ENCODE peak calls at places on chromosomes 13 and 19, in ten cellular contexts. One of them, this sample, is unnamed. For H3K9me3, the result is how much of the 10 kb centered on the place peaks cover.

GRCh38 chr13:110379358-110379757 is 72.3 kb downstream of the COL4A2 start:
- DNase-seq in AG04450: no peak
- DNase-seq in pancreas: no peak
- DNase-seq in body of pancreas: no peak
- DNase-seq in PC-3: no peak
- DNase-seq in WERI-Rb-1: no peak
- DNase-seq in suprapubic skin: no peak
- DNase-seq in fibroblast of lung: no peak
- DNase-seq in HAP-1: no peak
- DNase-seq in adrenal gland: no peak
- DNase-seq in this sample: no peak

GRCh38 chr13:29925457-29925856 is 75.0 kb upstream of the UBL3 start:
- DNase-seq in AG04450: no peak
- DNase-seq in pancreas: peak
- DNase-seq in body of pancreas: peak
- DNase-seq in PC-3: peak
- DNase-seq in WERI-Rb-1: no peak
- DNase-seq in suprapubic skin: peak
- DNase-seq in fibroblast of lung: peak
- DNase-seq in HAP-1: no peak
- DNase-seq in adrenal gland: peak
- DNase-seq in this sample: no peak

GRCh38 chr13:49308977-49309408 is 61.3 kb downstream of the CDADC1 start:
- DNase-seq in AG04450: no peak
- DNase-seq in pancreas: peak
- DNase-seq in body of pancreas: peak
- DNase-seq in PC-3: no peak
- DNase-seq in WERI-Rb-1: no peak
- DNase-seq in suprapubic skin: no peak
- DNase-seq in fibroblast of lung: peak
- DNase-seq in HAP-1: no peak
- DNase-seq in adrenal gland: peak
- DNase-seq in this sample: no peak

GRCh38 chr13:99995503-99996176 is 14.1 kb downstream of the ZIC2 start:
- DNase-seq in AG04450: no peak
- DNase-seq in pancreas: no peak
- DNase-seq in body of pancreas: no peak
- DNase-seq in PC-3: no peak
- DNase-seq in WERI-Rb-1: no peak
- DNase-seq in suprapubic skin: no peak
- DNase-seq in fibroblast of lung: peak
- DNase-seq in HAP-1: no peak
- DNase-seq in adrenal gland: no peak
- DNase-seq in this sample: peak

GRCh38 chr19:5132698-5133651 is 164.1 kb downstream of the KDM4B start:
- DNase-seq in AG04450: no peak
- DNase-seq in pancreas: no peak
- DNase-seq in body of pancreas: no peak
- DNase-seq in PC-3: no peak
- DNase-seq in WERI-Rb-1: no peak
- DNase-seq in suprapubic skin: no peak
- DNase-seq in fibroblast of lung: no peak
- DNase-seq in HAP-1: no peak
- DNase-seq in adrenal gland: no peak
- DNase-seq in this sample: no peak

GRCh38 chr13:41864658-41865057 is 96.3 kb downstream of the VWA8 start:
- DNase-seq in AG04450: no peak
- DNase-seq in pancreas: no peak
- DNase-seq in body of pancreas: no peak
- DNase-seq in PC-3: no peak
- DNase-seq in WERI-Rb-1: no peak
- DNase-seq in suprapubic skin: no peak
- DNase-seq in fibroblast of lung: peak
- DNase-seq in HAP-1: no peak
- DNase-seq in adrenal gland: no peak
- DNase-seq in this sample: no peak

GRCh38 chr19:35120492-35120891 is 4.9 kb downstream of the FXYD3 start:
- DNase-seq in AG04450: no peak
- DNase-seq in pancreas: no peak
- DNase-seq in body of pancreas: peak
- DNase-seq in PC-3: peak
- DNase-seq in WERI-Rb-1: peak
- DNase-seq in suprapubic skin: no peak
- DNase-seq in fibroblast of lung: peak
- DNase-seq in HAP-1: no peak
- DNase-seq in adrenal gland: no peak
- DNase-seq in this sample: no peak

GRCh38 chr13:52847322-52847681 is 1.1 kb downstream of the PCDH8 start:
- DNase-seq in AG04450: no peak
- DNase-seq in pancreas: no peak
- DNase-seq in body of pancreas: no peak
- DNase-seq in PC-3: no peak
- DNase-seq in WERI-Rb-1: no peak
- DNase-seq in suprapubic skin: no peak
- DNase-seq in fibroblast of lung: no peak
- DNase-seq in HAP-1: no peak
- DNase-seq in adrenal gland: no peak
- DNase-seq in this sample: no peak

GRCh38 chr13:60679131-60679530 is 282.1 kb downstream of the TDRD3 start:
- DNase-seq in AG04450: no peak
- DNase-seq in pancreas: no peak
- DNase-seq in body of pancreas: no peak
- DNase-seq in PC-3: no peak
- DNase-seq in WERI-Rb-1: no peak
- DNase-seq in suprapubic skin: no peak
- DNase-seq in fibroblast of lung: no peak
- DNase-seq in HAP-1: no peak
- DNase-seq in adrenal gland: no peak
- DNase-seq in this sample: no peak

GRCh38 chr13:99384468-99384867 is 77.3 kb upstream of the GPR183 start:
- DNase-seq in AG04450: no peak
- DNase-seq in pancreas: no peak
- DNase-seq in body of pancreas: no peak
- DNase-seq in PC-3: no peak
- DNase-seq in WERI-Rb-1: no peak
- DNase-seq in suprapubic skin: no peak
- DNase-seq in fibroblast of lung: no peak
- DNase-seq in HAP-1: no peak
- DNase-seq in adrenal gland: no peak
- DNase-seq in this sample: peak

DNA sequence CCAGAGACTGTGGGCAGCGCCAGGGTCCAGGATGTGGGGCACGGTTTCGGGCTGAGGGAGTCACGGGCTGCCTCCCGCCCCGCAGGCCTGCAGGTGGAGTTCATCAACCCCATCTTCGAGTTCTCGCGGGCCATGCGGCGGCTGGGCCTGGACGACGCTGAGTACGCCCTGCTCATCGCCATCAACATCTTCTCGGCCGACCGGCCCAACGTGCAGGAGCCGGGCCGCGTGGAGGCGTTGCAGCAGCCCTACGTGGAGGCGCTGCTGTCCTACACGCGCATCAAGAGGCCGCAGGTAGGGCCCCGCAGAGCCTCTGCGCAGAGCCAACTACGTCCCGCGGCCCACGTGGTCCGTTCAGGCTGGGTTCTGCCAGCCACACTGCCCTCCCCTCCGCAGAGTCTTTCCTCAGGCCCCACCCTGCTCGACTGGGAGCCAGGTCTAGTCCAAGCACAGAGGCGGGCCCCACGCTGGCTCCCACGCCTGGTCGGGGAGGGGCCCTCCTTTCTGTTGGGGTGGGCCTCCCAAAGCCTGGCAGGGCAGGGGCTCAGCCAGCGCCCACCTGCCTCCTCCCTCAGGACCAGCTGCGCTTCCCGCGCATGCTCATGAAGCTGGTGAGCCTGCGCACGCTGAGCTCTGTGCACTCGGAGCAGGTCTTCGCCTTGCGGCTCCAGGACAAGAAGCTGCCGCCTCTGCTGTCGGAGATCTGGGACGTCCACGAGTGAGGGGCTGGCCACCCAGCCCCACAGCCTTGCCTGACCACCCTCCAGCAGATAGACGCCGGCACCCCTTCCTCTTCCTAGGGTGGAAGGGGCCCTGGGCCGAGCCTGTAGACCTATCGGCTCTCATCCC is 2.0 kb upstream of the POLD1 start:
- DNase-seq in AG04450: no peak
- DNase-seq in pancreas: no peak
- DNase-seq in body of pancreas: no peak
- DNase-seq in PC-3: no peak
- DNase-seq in WERI-Rb-1: no peak
- DNase-seq in suprapubic skin: no peak
- DNase-seq in fibroblast of lung: no peak
- DNase-seq in HAP-1: no peak
- DNase-seq in adrenal gland: no peak
- DNase-seq in this sample: no peak
- H3K9me3 ChIP-seq in AG04450: under half
- H3K9me3 ChIP-seq in pancreas: under half
- H3K9me3 ChIP-seq in body of pancreas: under half
- H3K9me3 ChIP-seq in PC-3: under half
- H3K9me3 ChIP-seq in WERI-Rb-1: under half
- H3K9me3 ChIP-seq in suprapubic skin: under half
- H3K9me3 ChIP-seq in fibroblast of lung: under half
- H3K9me3 ChIP-seq in HAP-1: under half
- H3K9me3 ChIP-seq in adrenal gland: under half
- H3K9me3 ChIP-seq in this sample: under half

GRCh38 chr19:15928321-15928720 is 6.0 kb downstream of the CYP4F11 start:
- DNase-seq in AG04450: no peak
- DNase-seq in pancreas: no peak
- DNase-seq in body of pancreas: no peak
- DNase-seq in PC-3: no peak
- DNase-seq in WERI-Rb-1: no peak
- DNase-seq in suprapubic skin: no peak
- DNase-seq in fibroblast of lung: no peak
- DNase-seq in HAP-1: no peak
- DNase-seq in adrenal gland: no peak
- DNase-seq in this sample: no peak
- H3K9me3 ChIP-seq in AG04450: under half
- H3K9me3 ChIP-seq in pancreas: under half
- H3K9me3 ChIP-seq in body of pancreas: under half
- H3K9me3 ChIP-seq in PC-3: under half
- H3K9me3 ChIP-seq in WERI-Rb-1: under half
- H3K9me3 ChIP-seq in suprapubic skin: under half
- H3K9me3 ChIP-seq in fibroblast of lung: under half
- H3K9me3 ChIP-seq in HAP-1: under half
- H3K9me3 ChIP-seq in adrenal gland: under half
- H3K9me3 ChIP-seq in this sample: half or more

GRCh38 chr13:19158006-19158405 is 23.6 kb downstream of the TUBA3C start:
- DNase-seq in AG04450: no peak
- DNase-seq in pancreas: no peak
- DNase-seq in body of pancreas: no peak
- DNase-seq in PC-3: no peak
- DNase-seq in WERI-Rb-1: no peak
- DNase-seq in suprapubic skin: no peak
- DNase-seq in fibroblast of lung: no peak
- DNase-seq in HAP-1: no peak
- DNase-seq in adrenal gland: no peak
- DNase-seq in this sample: no peak
- H3K9me3 ChIP-seq in AG04450: half or more
- H3K9me3 ChIP-seq in pancreas: under half
- H3K9me3 ChIP-seq in body of pancreas: under half
- H3K9me3 ChIP-seq in PC-3: under half
- H3K9me3 ChIP-seq in WERI-Rb-1: under half
- H3K9me3 ChIP-seq in suprapubic skin: under half
- H3K9me3 ChIP-seq in fibroblast of lung: under half
- H3K9me3 ChIP-seq in HAP-1: under half
- H3K9me3 ChIP-seq in adrenal gland: under half
- H3K9me3 ChIP-seq in this sample: half or more

GRCh38 chr13:20356437-20356836 is 124.3 kb upstream of the GJB6 start:
- DNase-seq in AG04450: no peak
- DNase-seq in pancreas: no peak
- DNase-seq in body of pancreas: no peak
- DNase-seq in PC-3: no peak
- DNase-seq in WERI-Rb-1: no peak
- DNase-seq in suprapubic skin: no peak
- DNase-seq in fibroblast of lung: no peak
- DNase-seq in HAP-1: no peak
- DNase-seq in adrenal gland: no peak
- DNase-seq in this sample: peak
- H3K9me3 ChIP-seq in AG04450: under half
- H3K9me3 ChIP-seq in pancreas: under half
- H3K9me3 ChIP-seq in body of pancreas: under half
- H3K9me3 ChIP-seq in PC-3: under half
- H3K9me3 ChIP-seq in WERI-Rb-1: under half
- H3K9me3 ChIP-seq in suprapubic skin: under half
- H3K9me3 ChIP-seq in fibroblast of lung: under half
- H3K9me3 ChIP-seq in HAP-1: under half
- H3K9me3 ChIP-seq in adrenal gland: under half
- H3K9me3 ChIP-seq in this sample: under half

DNA sequence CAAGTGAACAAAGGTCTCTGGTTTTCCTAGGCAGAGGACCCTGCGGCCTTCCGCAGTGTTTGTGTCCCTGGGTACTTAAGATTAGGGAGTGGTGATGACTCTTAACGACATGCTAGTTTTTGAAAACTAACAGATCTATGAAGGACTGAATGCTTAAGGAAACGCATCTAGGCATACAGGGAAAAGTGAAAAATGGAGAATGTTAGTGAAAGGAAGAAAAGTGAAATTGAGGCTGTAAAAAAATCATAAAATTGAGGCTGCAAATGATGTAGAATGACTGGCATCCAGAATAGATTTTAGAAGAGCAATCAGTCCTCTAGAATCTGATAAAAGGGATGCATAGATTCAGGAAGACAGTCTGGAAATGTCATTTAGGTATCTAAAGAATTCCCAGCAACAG is 3.5 kb downstream of the ZNF260 start:
- DNase-seq in AG04450: no peak
- DNase-seq in pancreas: no peak
- DNase-seq in body of pancreas: no peak
- DNase-seq in PC-3: no peak
- DNase-seq in WERI-Rb-1: no peak
- DNase-seq in suprapubic skin: no peak
- DNase-seq in fibroblast of lung: no peak
- DNase-seq in HAP-1: no peak
- DNase-seq in adrenal gland: no peak
- DNase-seq in this sample: no peak
- H3K9me3 ChIP-seq in AG04450: under half
- H3K9me3 ChIP-seq in pancreas: under half
- H3K9me3 ChIP-seq in body of pancreas: under half
- H3K9me3 ChIP-seq in PC-3: under half
- H3K9me3 ChIP-seq in WERI-Rb-1: under half
- H3K9me3 ChIP-seq in suprapubic skin: under half
- H3K9me3 ChIP-seq in fibroblast of lung: under half
- H3K9me3 ChIP-seq in HAP-1: under half
- H3K9me3 ChIP-seq in adrenal gland: under half
- H3K9me3 ChIP-seq in this sample: half or more

GRCh38 chr19:43847246-43847645 is 20.1 kb downstream of the ZNF283 start:
- DNase-seq in AG04450: no peak
- DNase-seq in pancreas: no peak
- DNase-seq in body of pancreas: no peak
- DNase-seq in PC-3: no peak
- DNase-seq in WERI-Rb-1: no peak
- DNase-seq in suprapubic skin: no peak
- DNase-seq in fibroblast of lung: no peak
- DNase-seq in HAP-1: no peak
- DNase-seq in adrenal gland: no peak
- DNase-seq in this sample: no peak
- H3K9me3 ChIP-seq in AG04450: under half
- H3K9me3 ChIP-seq in pancreas: under half
- H3K9me3 ChIP-seq in body of pancreas: half or more
- H3K9me3 ChIP-seq in PC-3: half or more
- H3K9me3 ChIP-seq in WERI-Rb-1: under half
- H3K9me3 ChIP-seq in suprapubic skin: half or more
- H3K9me3 ChIP-seq in fibroblast of lung: under half
- H3K9me3 ChIP-seq in HAP-1: under half
- H3K9me3 ChIP-seq in adrenal gland: under half
- H3K9me3 ChIP-seq in this sample: half or more